ENCODE peak calls at places on chromosomes 1 and 21, in nine cellular contexts. One of them, this sample, is unnamed.

GRCh38 chr1:33256701-33257387 is 552 bp downstream of the ZNF362 start:
- DNase-seq in neuronal stem cell: no peak
- DNase-seq in CD8-positive, alpha-beta memory T cell: peak
- DNase-seq in colonic mucosa: peak
- DNase-seq in HFF-Myc: peak
- DNase-seq in fibroblast of pulmonary artery: peak
- DNase-seq in tibial artery: peak
- DNase-seq in H7: peak
- DNase-seq in foreskin fibroblast: peak
- DNase-seq in this sample: peak

GRCh38 chr1:163084330-163084729 is 15.2 kb downstream of the RGS4 start:
- DNase-seq in fibroblast of pulmonary artery: peak
- DNase-seq in CD8-positive, alpha-beta memory T cell: no peak
- DNase-seq in H7: no peak
- DNase-seq in colonic mucosa: no peak
- DNase-seq in tibial artery: no peak
- DNase-seq in HFF-Myc: no peak
- DNase-seq in foreskin fibroblast: peak
- DNase-seq in neuronal stem cell: no peak
- DNase-seq in this sample: no peak

GRCh38 chr1:29084196-29084521 is 39.5 kb downstream of the TMEM200B start:
- DNase-seq in fibroblast of pulmonary artery: no peak
- DNase-seq in HFF-Myc: no peak
- DNase-seq in H7: no peak
- DNase-seq in CD8-positive, alpha-beta memory T cell: no peak
- DNase-seq in neuronal stem cell: no peak
- DNase-seq in tibial artery: no peak
- DNase-seq in foreskin fibroblast: no peak
- DNase-seq in colonic mucosa: no peak
- DNase-seq in this sample: no peak

GRCh38 chr1:20788489-20788795 is 1.3 kb upstream of the HP1BP3 start:
- DNase-seq in neuronal stem cell: no peak
- DNase-seq in tibial artery: no peak
- DNase-seq in fibroblast of pulmonary artery: no peak
- DNase-seq in HFF-Myc: no peak
- DNase-seq in H7: no peak
- DNase-seq in colonic mucosa: no peak
- DNase-seq in foreskin fibroblast: no peak
- DNase-seq in CD8-positive, alpha-beta memory T cell: no peak
- DNase-seq in this sample: no peak

GRCh38 chr1:222697858-222698257 is 14.4 kb downstream of the AIDA start:
- DNase-seq in colonic mucosa: no peak
- DNase-seq in CD8-positive, alpha-beta memory T cell: no peak
- DNase-seq in foreskin fibroblast: peak
- DNase-seq in tibial artery: no peak
- DNase-seq in H7: no peak
- DNase-seq in fibroblast of pulmonary artery: peak
- DNase-seq in neuronal stem cell: no peak
- DNase-seq in HFF-Myc: no peak
- DNase-seq in this sample: peak

GRCh38 chr21:16194851-16195251 is 465.1 kb downstream of the USP25 start:
- DNase-seq in foreskin fibroblast: peak
- DNase-seq in H7: no peak
- DNase-seq in fibroblast of pulmonary artery: peak
- DNase-seq in HFF-Myc: no peak
- DNase-seq in tibial artery: no peak
- DNase-seq in colonic mucosa: no peak
- DNase-seq in CD8-positive, alpha-beta memory T cell: no peak
- DNase-seq in neuronal stem cell: no peak
- DNase-seq in this sample: peak

GRCh38 chr1:227773558-227773957 is 38.3 kb downstream of the SNAP47 start:
- DNase-seq in fibroblast of pulmonary artery: no peak
- DNase-seq in foreskin fibroblast: no peak
- DNase-seq in colonic mucosa: no peak
- DNase-seq in neuronal stem cell: no peak
- DNase-seq in H7: peak
- DNase-seq in HFF-Myc: no peak
- DNase-seq in CD8-positive, alpha-beta memory T cell: no peak
- DNase-seq in tibial artery: no peak
- DNase-seq in this sample: no peak

GRCh38 chr1:167489581-167490340 is 28.6 kb downstream of the CD247 start:
- DNase-seq in colonic mucosa: no peak
- DNase-seq in neuronal stem cell: peak
- DNase-seq in fibroblast of pulmonary artery: no peak
- DNase-seq in HFF-Myc: no peak
- DNase-seq in CD8-positive, alpha-beta memory T cell: peak
- DNase-seq in H7: peak
- DNase-seq in tibial artery: no peak
- DNase-seq in foreskin fibroblast: no peak
- DNase-seq in this sample: no peak

GRCh38 chr1:236471653-236472052 is 52.1 kb upstream of the LGALS8 start:
- DNase-seq in neuronal stem cell: no peak
- DNase-seq in tibial artery: no peak
- DNase-seq in colonic mucosa: no peak
- DNase-seq in foreskin fibroblast: no peak
- DNase-seq in H7: peak
- DNase-seq in fibroblast of pulmonary artery: no peak
- DNase-seq in HFF-Myc: no peak
- DNase-seq in CD8-positive, alpha-beta memory T cell: no peak
- DNase-seq in this sample: no peak

GRCh38 chr1:167614851-167615250 is 15.2 kb upstream of the RCSD1 start:
- DNase-seq in CD8-positive, alpha-beta memory T cell: no peak
- DNase-seq in foreskin fibroblast: no peak
- DNase-seq in HFF-Myc: no peak
- DNase-seq in neuronal stem cell: no peak
- DNase-seq in colonic mucosa: no peak
- DNase-seq in tibial artery: no peak
- DNase-seq in fibroblast of pulmonary artery: no peak
- DNase-seq in H7: no peak
- DNase-seq in this sample: no peak

GRCh38 chr1:205003358-205004145 is 39.5 kb upstream of the CNTN2 start:
- DNase-seq in foreskin fibroblast: no peak
- DNase-seq in CD8-positive, alpha-beta memory T cell: no peak
- DNase-seq in HFF-Myc: no peak
- DNase-seq in tibial artery: no peak
- DNase-seq in H7: peak
- DNase-seq in neuronal stem cell: no peak
- DNase-seq in fibroblast of pulmonary artery: no peak
- DNase-seq in colonic mucosa: no peak
- DNase-seq in this sample: no peak

GRCh38 chr1:37458551-37458950 is 15.8 kb upstream of the ZC3H12A start:
- DNase-seq in neuronal stem cell: no peak
- DNase-seq in CD8-positive, alpha-beta memory T cell: no peak
- DNase-seq in colonic mucosa: no peak
- DNase-seq in HFF-Myc: no peak
- DNase-seq in fibroblast of pulmonary artery: no peak
- DNase-seq in tibial artery: no peak
- DNase-seq in foreskin fibroblast: no peak
- DNase-seq in H7: no peak
- DNase-seq in this sample: no peak

GRCh38 chr21:42836402-42836666 is 43.0 kb downstream of the WDR4 start:
- DNase-seq in HFF-Myc: no peak
- DNase-seq in tibial artery: no peak
- DNase-seq in neuronal stem cell: no peak
- DNase-seq in colonic mucosa: peak
- DNase-seq in H7: no peak
- DNase-seq in fibroblast of pulmonary artery: no peak
- DNase-seq in CD8-positive, alpha-beta memory T cell: no peak
- DNase-seq in foreskin fibroblast: no peak
- DNase-seq in this sample: no peak

GRCh38 chr1:85494957-85495266 is 30.0 kb upstream of the DDAH1 start:
- DNase-seq in tibial artery: peak
- DNase-seq in HFF-Myc: no peak
- DNase-seq in neuronal stem cell: no peak
- DNase-seq in H7: no peak
- DNase-seq in foreskin fibroblast: peak
- DNase-seq in colonic mucosa: no peak
- DNase-seq in CD8-positive, alpha-beta memory T cell: no peak
- DNase-seq in fibroblast of pulmonary artery: peak
- DNase-seq in this sample: peak

GRCh38 chr1:201180901-201181300 is 9.7 kb upstream of the IGFN1 start:
- DNase-seq in HFF-Myc: no peak
- DNase-seq in CD8-positive, alpha-beta memory T cell: no peak
- DNase-seq in H7: no peak
- DNase-seq in colonic mucosa: no peak
- DNase-seq in foreskin fibroblast: no peak
- DNase-seq in neuronal stem cell: no peak
- DNase-seq in tibial artery: no peak
- DNase-seq in fibroblast of pulmonary artery: no peak
- DNase-seq in this sample: no peak

GRCh38 chr1:11837767-11838348 is 9.7 kb downstream of the NPPA start:
- DNase-seq in neuronal stem cell: no peak
- DNase-seq in foreskin fibroblast: no peak
- DNase-seq in HFF-Myc: no peak
- DNase-seq in colonic mucosa: no peak
- DNase-seq in tibial artery: no peak
- DNase-seq in CD8-positive, alpha-beta memory T cell: no peak
- DNase-seq in H7: no peak
- DNase-seq in fibroblast of pulmonary artery: no peak
- DNase-seq in this sample: no peak

DNA sequence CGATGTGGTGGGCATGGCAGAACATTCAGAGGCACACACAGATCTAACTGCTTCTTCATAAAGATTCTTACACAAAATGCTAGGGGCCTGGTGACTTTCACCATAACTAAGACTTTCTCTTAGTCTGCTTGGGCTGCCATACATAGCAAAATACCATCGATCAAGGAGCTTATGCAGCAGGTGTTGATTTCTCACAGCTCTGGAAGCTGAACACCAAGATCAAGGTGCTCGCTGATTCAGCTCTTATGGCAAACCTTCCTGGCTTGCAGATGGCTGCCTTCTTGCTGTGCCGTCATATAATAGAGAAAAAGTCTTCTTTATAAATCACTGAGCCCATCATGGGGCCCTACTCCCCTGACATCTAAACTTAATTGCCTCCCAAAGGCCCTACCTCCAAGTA is 487.3 kb downstream of the AJAP1 start:
- DNase-seq in CD8-positive, alpha-beta memory T cell: no peak
- DNase-seq in neuronal stem cell: no peak
- DNase-seq in HFF-Myc: no peak
- DNase-seq in fibroblast of pulmonary artery: no peak
- DNase-seq in colonic mucosa: no peak
- DNase-seq in foreskin fibroblast: no peak
- DNase-seq in tibial artery: no peak
- DNase-seq in H7: no peak
- DNase-seq in this sample: no peak
- H3K4me3 ChIP-seq in CD8-positive, alpha-beta memory T cell: no peak
- H3K4me3 ChIP-seq in neuronal stem cell: no peak
- H3K4me3 ChIP-seq in HFF-Myc: no peak
- H3K4me3 ChIP-seq in fibroblast of pulmonary artery: no peak
- H3K4me3 ChIP-seq in colonic mucosa: no peak
- H3K4me3 ChIP-seq in foreskin fibroblast: no peak
- H3K4me3 ChIP-seq in tibial artery: no peak
- H3K4me3 ChIP-seq in H7: no peak
- H3K4me3 ChIP-seq in this sample: no peak

GRCh38 chr1:27598902-27599528 is 4.9 kb downstream of the AHDC1 start:
- DNase-seq in colonic mucosa: peak
- DNase-seq in foreskin fibroblast: peak
- DNase-seq in HFF-Myc: no peak
- DNase-seq in H7: peak
- DNase-seq in tibial artery: peak
- DNase-seq in fibroblast of pulmonary artery: peak
- DNase-seq in neuronal stem cell: no peak
- DNase-seq in CD8-positive, alpha-beta memory T cell: no peak
- DNase-seq in this sample: peak

GRCh38 chr1:27601321-27601770 is 2.6 kb downstream of the AHDC1 start:
- DNase-seq in HFF-Myc: no peak
- DNase-seq in neuronal stem cell: no peak
- DNase-seq in CD8-positive, alpha-beta memory T cell: no peak
- DNase-seq in tibial artery: no peak
- DNase-seq in H7: no peak
- DNase-seq in colonic mucosa: no peak
- DNase-seq in foreskin fibroblast: no peak
- DNase-seq in fibroblast of pulmonary artery: no peak
- DNase-seq in this sample: no peak

GRCh38 chr1:27599605-27600499 is 4.1 kb downstream of the AHDC1 start:
- DNase-seq in fibroblast of pulmonary artery: no peak
- DNase-seq in neuronal stem cell: no peak
- DNase-seq in tibial artery: no peak
- DNase-seq in foreskin fibroblast: no peak
- DNase-seq in CD8-positive, alpha-beta memory T cell: no peak
- DNase-seq in HFF-Myc: no peak
- DNase-seq in colonic mucosa: no peak
- DNase-seq in H7: peak
- DNase-seq in this sample: no peak

GRCh38 chr1:27601771-27602509 is 2.0 kb downstream of the AHDC1 start:
- DNase-seq in fibroblast of pulmonary artery: no peak
- DNase-seq in H7: peak
- DNase-seq in foreskin fibroblast: peak
- DNase-seq in HFF-Myc: no peak
- DNase-seq in tibial artery: peak
- DNase-seq in CD8-positive, alpha-beta memory T cell: no peak
- DNase-seq in neuronal stem cell: no peak
- DNase-seq in colonic mucosa: peak
- DNase-seq in this sample: no peak

GRCh38 chr1:27600500-27601175 is 3.3 kb downstream of the AHDC1 start:
- DNase-seq in CD8-positive, alpha-beta memory T cell: no peak
- DNase-seq in neuronal stem cell: no peak
- DNase-seq in H7: peak
- DNase-seq in fibroblast of pulmonary artery: peak
- DNase-seq in HFF-Myc: no peak
- DNase-seq in tibial artery: no peak
- DNase-seq in colonic mucosa: no peak
- DNase-seq in foreskin fibroblast: no peak
- DNase-seq in this sample: no peak
- H3K4me3 ChIP-seq in CD8-positive, alpha-beta memory T cell: no peak
- H3K4me3 ChIP-seq in neuronal stem cell: peak
- H3K4me3 ChIP-seq in H7: no peak
- H3K4me3 ChIP-seq in fibroblast of pulmonary artery: peak
- H3K4me3 ChIP-seq in HFF-Myc: peak
- H3K4me3 ChIP-seq in tibial artery: peak
- H3K4me3 ChIP-seq in colonic mucosa: no peak
- H3K4me3 ChIP-seq in foreskin fibroblast: peak
- H3K4me3 ChIP-seq in this sample: no peak

DNA sequence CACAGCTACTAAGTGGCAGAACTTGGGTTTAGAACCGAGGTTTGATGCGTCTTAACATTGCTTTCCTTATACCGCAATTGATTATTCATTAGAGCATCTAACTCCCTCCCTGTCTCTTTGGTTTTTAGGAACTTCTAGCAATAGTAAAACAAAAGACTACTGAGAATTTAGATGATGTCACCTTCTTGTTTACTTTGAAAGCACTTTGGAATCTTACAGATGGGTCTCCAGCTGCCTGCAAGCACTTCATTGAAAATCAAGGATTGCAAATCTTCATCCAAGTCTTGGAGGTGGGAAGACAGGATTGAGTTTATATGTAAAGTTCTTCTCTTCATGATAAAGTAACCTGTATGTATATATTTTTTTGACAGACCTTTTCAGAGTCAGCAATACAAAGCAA is 35.0 kb downstream of the ZYG11A start:
- DNase-seq in neuronal stem cell: no peak
- DNase-seq in foreskin fibroblast: peak
- DNase-seq in fibroblast of pulmonary artery: no peak
- DNase-seq in HFF-Myc: no peak
- DNase-seq in H7: no peak
- DNase-seq in colonic mucosa: no peak
- DNase-seq in CD8-positive, alpha-beta memory T cell: no peak
- DNase-seq in tibial artery: no peak
- DNase-seq in this sample: no peak
- H3K4me3 ChIP-seq in neuronal stem cell: no peak
- H3K4me3 ChIP-seq in foreskin fibroblast: no peak
- H3K4me3 ChIP-seq in fibroblast of pulmonary artery: no peak
- H3K4me3 ChIP-seq in HFF-Myc: no peak
- H3K4me3 ChIP-seq in H7: no peak
- H3K4me3 ChIP-seq in colonic mucosa: no peak
- H3K4me3 ChIP-seq in CD8-positive, alpha-beta memory T cell: no peak
- H3K4me3 ChIP-seq in tibial artery: no peak
- H3K4me3 ChIP-seq in this sample: no peak

GRCh38 chr1:218345673-218346390 is 696 bp downstream of the TGFB2 start:
- DNase-seq in foreskin fibroblast: peak
- DNase-seq in fibroblast of pulmonary artery: peak
- DNase-seq in H7: peak
- DNase-seq in colonic mucosa: peak
- DNase-seq in CD8-positive, alpha-beta memory T cell: peak
- DNase-seq in neuronal stem cell: no peak
- DNase-seq in tibial artery: peak
- DNase-seq in HFF-Myc: no peak
- DNase-seq in this sample: peak
- H3K4me3 ChIP-seq in foreskin fibroblast: peak
- H3K4me3 ChIP-seq in fibroblast of pulmonary artery: peak
- H3K4me3 ChIP-seq in H7: peak
- H3K4me3 ChIP-seq in colonic mucosa: peak
- H3K4me3 ChIP-seq in CD8-positive, alpha-beta memory T cell: peak
- H3K4me3 ChIP-seq in neuronal stem cell: peak
- H3K4me3 ChIP-seq in tibial artery: peak
- H3K4me3 ChIP-seq in HFF-Myc: peak
- H3K4me3 ChIP-seq in this sample: peak

This sample was measured in astrocyte of the spinal cord.